ENCODE peak calls at places on chromosomes 1 and 21, in six cellular contexts. T is adrenal gland, F is A549, N is stomach, Q is Peyer's patch, S is ovary. A is an unnamed sample. For H3K4me1, the result is how much of the 10 kb centered on the place peaks cover.

GRCh38 chr1:41650176-41650519 is 165.7 kb upstream of the EDN2 start:
- DNase-seq in S (no peak), T (no peak), N (no peak), F (no peak), Q (no peak), A (peak)

GRCh38 chr1:226523646-226524406 is 24.7 kb upstream of the STUM start:
- DNase-seq in T (peak), F (no peak), N (no peak), Q (no peak), S (no peak), A (no peak)

GRCh38 chr1:116538527-116538926 is 32.3 kb downstream of the CD58 start:
- DNase-seq in F (peak), N (no peak), Q (no peak), S (no peak), T (no peak), A (no peak)

GRCh38 chr1:196535727-196536126 is 72.5 kb downstream of the KCNT2 start:
- DNase-seq in F (peak), S (no peak), T (no peak), Q (no peak), N (no peak), A (peak)

GRCh38 chr1:116375884-116376733 is 3.1 kb downstream of the ATP1A1 start:
- DNase-seq in T (peak), F (peak), S (peak), Q (peak), N (peak), A (peak)

GRCh38 chr1:160112370-160112769 is 3.2 kb upstream of the ATP1A2 start:
- DNase-seq in Q (no peak), F (no peak), S (peak), T (no peak), N (no peak), A (no peak)

GRCh38 chr1:36144413-36144812 is 4.9 kb downstream of the TRAPPC3 start:
- DNase-seq in N (no peak), T (no peak), S (no peak), F (no peak), Q (no peak), A (no peak)

GRCh38 chr1:55129194-55129728 is 85.9 kb downstream of the USP24 start:
- DNase-seq in N (no peak), T (peak), S (no peak), Q (no peak), F (no peak), A (no peak)

GRCh38 chr1:39522661-39523567 is 31.5 kb downstream of the BMP8A start:
- DNase-seq in T (no peak), N (no peak), F (no peak), Q (no peak), S (no peak), A (peak)

GRCh38 chr1:23597635-23598388 is 38.5 kb upstream of the ID3 start:
- DNase-seq in T (no peak), N (no peak), F (no peak), Q (no peak), S (no peak), A (no peak)

GRCh38 chr1:114956570-114956969 is 73.1 kb upstream of the TSHB start:
- DNase-seq in F (peak), S (no peak), N (no peak), T (no peak), Q (no peak), A (no peak)

GRCh38 chr1:240091614-240092300 is at the start of gene FMN2:
- DNase-seq in T (peak), S (peak), F (peak), N (no peak), Q (no peak), A (no peak)

GRCh38 chr1:51093566-51093965 is 8.5 kb upstream of the C1orf185 start:
- DNase-seq in S (no peak), Q (no peak), F (no peak), N (no peak), T (no peak), A (no peak)

GRCh38 chr1:227945891-227946623 is 1.7 kb downstream of the WNT9A start:
- DNase-seq in F (peak), S (peak), T (peak), N (peak), Q (peak), A (peak)

GRCh38 chr1:114061431-114061830 is 82.2 kb downstream of the OLFML3 start:
- DNase-seq in Q (no peak), N (no peak), S (no peak), T (no peak), F (no peak), A (no peak)

GRCh38 chr1:1170891-1171550 is 2.7 kb upstream of the TTLL10 start:
- DNase-seq in S (no peak), F (no peak), N (no peak), T (no peak), Q (peak), A (peak)

GRCh38 chr1:219323426-219323825 is 149.7 kb downstream of the LYPLAL1 start:
- DNase-seq in F (no peak), Q (no peak), T (no peak), S (no peak), N (no peak), A (no peak)

GRCh38 chr1:108747128-108747827 is 804 bp downstream of the STXBP3 start:
- DNase-seq in T (peak), F (peak), Q (peak), S (peak), N (peak), A (peak)

GRCh38 chr1:195604287-195604686 is 1004.0 kb downstream of the KCNT2 start:
- DNase-seq in Q (no peak), T (no peak), F (peak), S (no peak), N (no peak), A (no peak)

GRCh38 chr1:81800741-81801031 is at the start of gene ADGRL2:
- DNase-seq in Q (no peak), T (no peak), S (peak), N (peak), F (no peak), A (no peak)

GRCh38 chr1:38337711-38338110 is 291.1 kb upstream of the POU3F1 start:
- DNase-seq in Q (no peak), N (no peak), S (no peak), F (no peak), T (no peak), A (no peak)

GRCh38 chr1:111878649-111879048 is 110.8 kb downstream of the KCND3 start:
- DNase-seq in S (no peak), F (no peak), T (no peak), Q (no peak), N (no peak), A (no peak)

GRCh38 chr1:48878191-48878940 is 101.7 kb upstream of the BEND5 start:
- DNase-seq in T (peak), S (no peak), F (peak), N (no peak), Q (no peak), A (no peak)

GRCh38 chr1:209546390-209547080 is 37.0 kb upstream of the CAMK1G start:
- DNase-seq in T (no peak), Q (no peak), N (no peak), F (no peak), S (no peak), A (no peak)

GRCh38 chr1:225519166-225519863 is 91.5 kb upstream of the LBR start:
- DNase-seq in T (no peak), S (no peak), N (no peak), F (no peak), Q (no peak), A (no peak)

GRCh38 chr1:44355582-44356305 is 687 bp upstream of the ERI3 start:
- DNase-seq in N (no peak), Q (no peak), T (no peak), F (no peak), S (no peak), A (no peak)

GRCh38 chr1:54284781-54285563 is 85.0 kb downstream of the MRPL37 start:
- DNase-seq in S (no peak), Q (no peak), T (no peak), F (no peak), N (no peak), A (no peak)

GRCh38 chr1:156652131-156652991 is 10.4 kb downstream of the BCAN start:
- DNase-seq in Q (no peak), N (no peak), T (no peak), F (no peak), S (no peak), A (no peak)

GRCh38 chr1:46991083-46991923 is 32.2 kb upstream of the CYP4X1 start:
- DNase-seq in N (no peak), S (no peak), T (no peak), F (peak), Q (no peak), A (no peak)

GRCh38 chr1:109256971-109257681 is 7.8 kb downstream of the CELSR2 start:
- DNase-seq in N (no peak), T (no peak), S (no peak), F (no peak), Q (no peak), A (no peak)

GRCh38 chr1:68623700-68624099 is 126.8 kb upstream of the DEPDC1 start:
- DNase-seq in N (no peak), F (no peak), S (no peak), Q (no peak), T (no peak), A (no peak)

GRCh38 chr1:199172286-199173124 is 533.7 kb downstream of the PTPRC start:
- DNase-seq in N (no peak), Q (no peak), T (no peak), S (no peak), F (no peak), A (no peak)

GRCh38 chr21:45873866-45874265 is 107.7 kb upstream of the COL6A1 start:
- DNase-seq in N (no peak), F (no peak), T (no peak), Q (peak), S (no peak), A (no peak)
- H3K4me1 ChIP-seq in N (under half), F (under half), T (under half), Q (under half), S (under half), A (under half)

GRCh38 chr1:173827611-173828010 is 2.9 kb upstream of the CENPL start:
- DNase-seq in S (no peak), N (no peak), T (no peak), Q (no peak), F (no peak), A (no peak)

GRCh38 chr1:173823776-173824314 is 628 bp upstream of the DARS2 start:
- DNase-seq in Q (no peak), S (no peak), T (no peak), N (no peak), F (no peak), A (no peak)

GRCh38 chr1:173821680-173822079 is 2.8 kb upstream of the DARS2 start:
- DNase-seq in F (no peak), N (no peak), T (no peak), Q (no peak), S (no peak), A (no peak)

DNA sequence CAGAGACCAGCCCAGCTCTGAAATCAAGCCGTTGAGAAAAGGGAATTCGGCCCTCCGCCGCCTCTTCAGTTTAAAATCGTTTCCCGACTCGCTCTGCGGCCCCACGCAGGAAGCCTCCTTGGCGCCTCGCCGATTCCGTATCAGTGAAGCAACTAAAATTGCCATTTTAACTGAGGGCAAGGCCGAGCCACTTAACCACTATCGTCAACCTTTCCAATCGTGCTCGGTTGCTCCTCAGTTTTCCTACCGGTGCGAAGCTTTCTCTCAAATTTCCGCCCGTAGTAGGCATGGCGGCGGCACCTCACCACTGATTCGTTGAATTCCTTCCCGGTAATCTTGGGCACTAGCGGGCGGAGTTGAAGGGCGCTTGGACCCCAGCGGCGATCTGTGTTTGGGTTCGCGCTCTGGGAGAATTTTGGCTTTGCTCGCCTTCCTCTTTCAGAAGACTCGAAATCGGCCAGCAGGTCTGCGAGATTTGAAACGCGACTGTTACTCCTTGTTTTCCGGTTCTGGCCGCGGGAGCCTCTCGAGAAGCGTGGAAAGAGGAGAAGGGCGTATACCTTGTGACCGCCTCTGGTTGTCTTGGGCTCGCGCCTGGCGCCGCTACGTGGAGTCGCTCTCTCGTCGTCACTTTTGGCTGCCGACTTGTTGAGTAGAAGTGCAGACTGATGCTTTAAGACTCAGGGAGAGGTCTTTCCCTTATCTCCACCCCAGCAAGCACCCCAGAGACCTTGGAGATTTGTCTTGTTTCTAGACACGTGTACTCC is at the start of the genes CENPL and DARS2:
- DNase-seq in Q (peak), T (peak), N (peak), S (peak), F (peak), A (peak)
- TF ChIP-seq POLR2A in Q (peak), T (peak), N (no peak), S (no peak), F (peak), A (peak)

GRCh38 chr1:193120604-193121166 is 1.1 kb upstream of the CDC73 start:
- DNase-seq in S (no peak), N (no peak), F (no peak), T (no peak), Q (no peak), A (no peak)
- H3K4me3 ChIP-seq in S (peak), N (peak), F (peak), T (peak), Q (no peak), A (no peak)

DNA sequence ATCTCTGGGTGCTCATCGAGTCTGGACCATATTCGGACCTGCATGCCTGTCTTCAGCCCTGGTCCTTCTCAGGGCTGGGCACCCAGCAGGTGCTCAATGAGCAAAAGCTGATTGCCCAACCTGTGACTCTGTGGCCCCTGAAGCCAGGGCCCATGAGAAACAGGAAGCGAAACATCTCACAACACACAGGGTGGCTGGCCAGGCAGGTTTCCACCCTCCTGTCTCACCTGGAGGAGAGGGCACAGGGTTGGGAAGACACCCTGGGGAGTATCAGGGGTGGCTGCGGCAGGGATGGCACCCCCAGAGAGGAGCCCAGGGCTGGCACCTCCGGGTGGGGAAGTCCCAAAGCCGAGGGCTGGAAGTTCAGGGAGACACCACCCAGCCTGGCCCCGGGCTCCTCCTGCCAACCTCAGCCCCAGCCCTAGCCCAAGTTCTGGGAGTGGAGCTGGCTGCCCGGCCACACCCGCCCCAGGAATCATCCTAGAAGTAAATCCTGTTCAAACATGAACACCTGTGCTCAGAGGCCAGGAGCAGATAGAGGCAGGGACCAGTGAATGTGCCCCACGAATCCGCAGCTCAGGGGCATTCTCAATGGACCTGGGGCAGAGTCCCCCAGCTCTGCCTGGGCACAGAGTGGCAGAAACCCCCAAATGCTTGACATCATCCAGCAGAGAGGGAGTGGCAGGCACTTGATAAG is 54.6 kb downstream of the RAP1GAP start:
- DNase-seq in F (no peak), S (no peak), N (no peak), Q (peak), T (no peak), A (no peak)
- H3K4me1 ChIP-seq in F (under half), S (under half), N (under half), Q (under half), T (under half), A (under half)

DNA sequence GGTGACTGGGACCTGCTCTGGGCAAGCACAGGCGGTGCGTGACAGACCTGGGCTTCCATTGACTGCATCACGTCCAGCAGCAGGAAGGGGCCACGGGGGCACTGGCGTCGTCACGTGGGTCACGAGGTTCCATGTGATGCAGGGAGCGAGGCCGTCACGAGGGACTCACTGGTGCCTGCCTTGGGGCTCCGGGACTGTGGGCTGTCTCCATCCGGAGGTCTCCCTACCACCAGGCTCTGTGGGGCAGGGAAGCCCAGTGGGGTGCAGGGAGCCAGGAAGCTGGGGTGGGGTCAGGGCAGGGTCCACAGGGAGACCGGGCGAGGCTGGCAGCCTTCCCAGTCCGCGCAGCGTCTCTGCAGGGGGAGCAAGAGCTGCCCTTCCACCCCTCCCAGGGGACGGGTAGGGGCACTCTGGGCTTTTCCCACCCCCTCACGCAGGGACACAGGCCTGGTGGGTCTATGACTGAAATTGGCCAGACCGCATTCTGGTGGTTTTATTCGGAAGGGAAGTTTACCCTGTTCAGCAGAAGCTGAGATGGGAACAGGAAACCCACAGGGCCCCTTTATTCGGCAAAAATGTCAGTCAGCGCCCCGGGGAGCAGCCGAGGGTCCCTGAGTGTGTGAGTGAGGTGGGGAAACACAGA is 416 bp upstream of the TNFRSF14 start:
- DNase-seq in Q (peak), F (no peak), S (peak), N (peak), T (peak), A (peak)
- TF ChIP-seq POLR2A in Q (peak), F (no peak), S (peak), N (no peak), T (peak), A (peak)

DNA sequence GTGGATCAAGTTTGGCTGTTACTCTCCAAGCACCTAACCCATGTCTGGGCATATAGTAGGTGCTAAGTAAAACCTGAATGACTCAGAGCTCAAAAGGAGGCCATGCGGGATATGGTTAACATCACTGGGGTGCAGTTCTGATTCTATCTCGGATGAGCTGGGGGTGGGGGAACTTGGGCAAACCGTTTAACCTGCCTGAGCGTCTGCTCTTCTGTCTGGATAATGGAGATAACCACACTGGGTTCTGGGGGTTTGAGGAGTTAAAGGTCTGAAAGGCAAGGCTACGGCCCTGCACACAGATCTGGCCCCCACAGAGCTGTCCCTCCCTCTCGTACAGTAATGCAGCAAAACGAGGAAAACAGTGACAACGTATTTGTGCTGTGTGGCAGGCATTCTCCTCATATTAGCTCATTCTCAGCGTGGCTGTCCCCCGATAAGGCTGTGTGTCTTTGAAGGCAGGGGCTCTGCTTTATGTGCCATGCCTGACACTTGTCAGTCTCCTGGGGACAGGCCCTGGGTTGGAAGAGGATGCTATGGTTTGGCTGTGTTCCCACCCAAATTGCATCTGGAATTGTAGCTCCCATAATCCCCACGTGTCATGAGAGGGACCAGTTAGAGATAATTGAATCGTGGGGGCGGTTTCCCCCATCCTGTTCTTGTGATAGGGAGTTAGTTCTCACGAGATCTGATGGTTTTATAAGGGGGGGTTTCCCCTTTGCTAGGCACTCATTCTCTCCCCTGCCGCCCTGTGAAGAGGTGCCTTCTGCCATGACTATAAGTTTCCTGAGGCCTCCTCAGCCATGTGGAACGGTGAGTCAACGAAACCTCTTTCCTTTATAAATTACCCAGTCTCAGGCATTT is 6.8 kb upstream of the ALDH4A1 start:
- DNase-seq in T (no peak), Q (no peak), S (no peak), F (no peak), N (no peak), A (no peak)
- H3K4me3 ChIP-seq in T (no peak), Q (no peak), S (no peak), F (no peak), N (no peak), A (no peak)

DNA sequence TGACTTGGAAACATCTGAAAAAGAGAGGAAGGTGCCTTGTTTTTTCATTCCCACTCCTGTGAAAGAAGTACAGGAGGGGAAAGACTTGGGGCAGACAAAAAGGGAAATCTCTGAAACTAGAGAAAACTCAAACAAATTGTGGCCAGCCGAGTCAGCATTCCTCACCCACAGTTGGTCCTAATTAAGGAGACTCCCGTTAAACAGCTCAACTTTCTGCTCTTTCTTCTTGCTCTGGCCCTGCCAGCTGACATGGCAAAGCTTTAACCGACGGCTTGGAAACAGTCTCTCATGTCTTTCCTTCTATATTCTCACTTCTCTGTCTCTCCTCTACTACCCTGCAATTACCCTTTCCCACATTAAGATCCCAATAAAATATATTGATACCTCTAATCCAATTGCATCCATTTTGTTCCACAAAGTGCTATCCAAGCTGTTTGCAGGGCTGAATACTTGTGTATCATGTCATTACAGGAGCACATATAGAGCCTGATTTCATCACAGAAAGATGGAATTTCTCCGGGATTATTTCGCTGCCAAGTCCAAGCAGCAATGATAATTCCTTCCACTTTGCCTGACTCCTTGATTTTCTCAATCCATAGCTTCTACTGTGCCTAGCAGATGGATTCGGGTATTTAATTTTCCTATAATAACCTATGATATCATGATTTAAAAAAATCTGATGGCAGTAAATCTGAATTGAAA is 65.4 kb upstream of the IPO9 start:
- DNase-seq in T (no peak), F (no peak), S (no peak), N (no peak), Q (no peak), A (no peak)
- H3K4me1 ChIP-seq in T (under half), F (under half), S (under half), N (under half), Q (under half), A (under half)